ENCODE peak calls at places on chromosomes 16 and 17, in four cellular contexts. X is GM12878, F is HepG2, K is K562. S is an unnamed sample.

GRCh38 chr17:59366773-59367656 is 35.6 kb downstream of the YPEL2 start:
- DNase-seq in X (no peak), F (peak; percentile 98), K (no peak), S (peak; percentile 49)

GRCh38 chr16:83899272-83899897 is 470 bp downstream of the MLYCD start:
- DNase-seq in X (no peak), F (no peak), K (peak; percentile 70), S (peak; percentile 62)

GRCh38 chr16:22671301-22672076 is 142.5 kb upstream of the HS3ST2 start:
- DNase-seq in X (no peak), F (no peak), K (no peak), S (no peak)

GRCh38 chr16:24151482-24151939 is 104.6 kb upstream of the CACNG3 start:
- DNase-seq in X (no peak), F (no peak), K (no peak), S (no peak)

GRCh38 chr17:75346906-75347305 is 57.7 kb upstream of the SLC25A19 start:
- DNase-seq in X (no peak), F (no peak), K (peak; percentile 92), S (no peak)

GRCh38 chr17:1995321-1996242 is 29.6 kb downstream of the RTN4RL1 start:
- DNase-seq in X (no peak), F (peak; percentile 71), K (no peak), S (no peak)

GRCh38 chr16:62041401-62041800 is 5.2 kb upstream of the CDH8 start:
- DNase-seq in X (no peak), F (peak; percentile 40), K (peak; percentile 2), S (peak; percentile 21)

GRCh38 chr17:68089881-68090280 is 54.3 kb downstream of the KPNA2 start:
- DNase-seq in X (no peak), F (peak; percentile 80), K (peak; percentile 66), S (no peak)

GRCh38 chr17:4914009-4914408 is 11.1 kb upstream of the CHRNE start:
- DNase-seq in X (no peak), F (peak; percentile 63), K (no peak), S (no peak)

GRCh38 chr17:42276359-42276608 is at the start of gene STAT5B:
- DNase-seq in X (no peak), F (no peak), K (peak; percentile 84), S (peak; percentile 85)

GRCh38 chr16:88002749-88003148 is 51.5 kb downstream of the BANP start:
- DNase-seq in X (no peak), F (no peak), K (no peak), S (no peak)

GRCh38 chr17:44218344-44219125 is 940 bp downstream of the UBTF start:
- DNase-seq in X (no peak), F (peak; percentile 89), K (peak; percentile 93), S (peak; percentile 86)

GRCh38 chr16:19008245-19008644 is 24.5 kb downstream of the TMC7 start:
- DNase-seq in X (no peak), F (peak; percentile 71), K (peak; percentile 41), S (no peak)

GRCh38 chr16:48383877-48384304 is 1.3 kb downstream of the SIAH1 start:
- DNase-seq in X (no peak), F (peak; percentile 70), K (peak; percentile 55), S (no peak)

GRCh38 chr17:28712037-28712704 is 483 bp upstream of the PROCA1 start:
- DNase-seq in X (no peak), F (no peak), K (peak; percentile 90), S (peak; percentile 16)

GRCh38 chr17:75517277-75517865 is 1.0 kb downstream of the TSEN54 start:
- DNase-seq in X (no peak), F (no peak), K (no peak), S (no peak)

GRCh38 chr17:63557416-63557815 is 7.1 kb downstream of the DCAF7 start:
- DNase-seq in X (no peak), F (no peak), K (no peak), S (no peak)
- TF ChIP-seq FOXM1 in X (no peak), F (no peak), K (no peak), S (no peak)

GRCh38 chr17:31388351-31388750 is 3.1 kb upstream of the RAB11FIP4 start:
- DNase-seq in X (no peak), F (no peak), K (no peak), S (no peak)

GRCh38 chr17:31390748-31391495 is 553 bp upstream of the RAB11FIP4 start:
- DNase-seq in X (no peak), F (no peak), K (no peak), S (no peak)

GRCh38 chr17:31390426-31390747 is 1.1 kb upstream of the RAB11FIP4 start:
- DNase-seq in X (no peak), F (no peak), K (no peak), S (no peak)

GRCh38 chr17:31388770-31389672 is 2.5 kb upstream of the RAB11FIP4 start:
- DNase-seq in X (no peak), F (no peak), K (peak; percentile 45), S (peak; percentile 44)

GRCh38 chr17:31389673-31390381 is 1.6 kb upstream of the RAB11FIP4 start:
- DNase-seq in X (no peak), F (no peak), K (no peak), S (no peak)
- TF ChIP-seq SP1 in X (no peak), F (no peak), K (no peak), S (no peak)

GRCh38 chr17:19390951-19391350 is 4.0 kb upstream of the MFAP4 start:
- DNase-seq in X (no peak), F (no peak), K (no peak), S (no peak)

GRCh38 chr17:19387921-19388521 is 1.0 kb upstream of the MFAP4 start:
- DNase-seq in X (no peak), F (no peak), K (no peak), S (no peak)

GRCh38 chr17:19389386-19389785 is 2.4 kb upstream of the MFAP4 start:
- DNase-seq in X (no peak), F (no peak), K (no peak), S (no peak)

GRCh38 chr17:19386974-19387920 is at the start of gene MFAP4:
- DNase-seq in X (no peak), F (no peak), K (no peak), S (no peak)

DNA sequence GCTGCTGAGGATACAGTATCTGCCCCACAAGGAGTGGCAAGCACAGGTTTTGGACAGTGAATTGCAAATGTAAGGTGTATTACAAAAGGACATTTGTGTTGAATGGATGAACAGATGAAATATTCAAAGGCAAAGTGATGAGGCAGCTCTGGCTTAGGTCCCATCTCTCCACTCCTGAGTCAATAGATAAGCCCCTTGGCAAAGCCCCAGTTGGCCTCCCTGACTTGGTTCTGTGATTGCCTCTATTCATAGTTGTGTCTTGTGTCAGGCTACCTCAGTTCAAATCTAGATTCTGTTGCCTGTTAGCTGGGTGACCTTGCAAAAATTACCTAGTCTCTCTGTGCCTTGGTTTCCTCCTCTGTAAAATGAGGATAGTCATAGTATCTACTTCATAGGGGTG is 1.8 kb upstream of the MFAP4 start:
- DNase-seq in X (no peak), F (no peak), K (no peak), S (no peak)
- TF ChIP-seq FOXM1 in X (no peak), F (no peak), K (no peak), S (no peak)

GRCh38 chr17:65455972-65456343 is 105.5 kb downstream of the AXIN2 start:
- DNase-seq in X (no peak), F (peak; percentile 45), K (no peak), S (no peak)
- TF ChIP-seq SP1 in X (no peak), F (no peak), K (no peak), S (no peak)

DNA sequence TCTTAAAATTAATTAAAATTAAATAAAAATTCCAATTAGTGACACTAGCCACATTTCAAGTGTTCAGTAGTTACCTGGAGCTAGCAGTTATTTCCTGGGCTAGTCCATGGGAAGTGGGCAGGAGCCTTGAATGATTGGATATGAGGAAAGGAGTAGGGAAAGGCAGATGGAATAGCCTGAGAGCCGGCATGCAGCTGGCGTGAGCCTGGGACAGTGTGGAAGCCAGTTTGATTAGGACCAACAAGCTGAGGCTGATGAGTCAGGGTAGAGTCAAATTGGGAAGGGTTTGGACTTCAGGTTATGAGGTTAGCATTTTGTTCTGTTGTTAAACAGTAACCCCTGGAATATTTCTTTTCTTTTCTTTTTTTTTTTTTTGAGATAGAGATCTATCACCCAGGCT is 15.3 kb upstream of the GNA13 start:
- DNase-seq in X (no peak), F (peak; percentile 24), K (no peak), S (no peak)
- TF ChIP-seq FOXM1 in X (no peak), F (no peak), K (no peak), S (no peak)

GRCh38 chr16:78184554-78185183 is 85.2 kb downstream of the WWOX start:
- DNase-seq in X (no peak), F (peak; percentile 68), K (no peak), S (peak; percentile 51)
- TF ChIP-seq SP1 in X (no peak), F (no peak), K (no peak), S (no peak)